ENCODE peak calls at places on chromosomes 16 and 17, in six cellular contexts. One of them, this sample, is unnamed.

GRCh38 chr17:44776628-44777393 is 18.0 kb downstream of the ADAM11 start:
- DNase-seq in AG04450: no peak
- DNase-seq in GM03348: no peak
- DNase-seq in progenitor cell of endocrine pancreas: no peak
- DNase-seq in NCI-H2029: no peak
- DNase-seq in right lobe of liver: no peak
- DNase-seq in this sample: no peak

GRCh38 chr17:64780096-64781012 is 118.2 kb upstream of the SMURF2 start:
- DNase-seq in progenitor cell of endocrine pancreas: peak
- DNase-seq in NCI-H2029: peak
- DNase-seq in AG04450: no peak
- DNase-seq in right lobe of liver: peak
- DNase-seq in GM03348: peak
- DNase-seq in this sample: peak

GRCh38 chr17:63519116-63519881 is 3.9 kb upstream of the KCNH6 start:
- DNase-seq in GM03348: no peak
- DNase-seq in NCI-H2029: no peak
- DNase-seq in AG04450: no peak
- DNase-seq in progenitor cell of endocrine pancreas: no peak
- DNase-seq in right lobe of liver: no peak
- DNase-seq in this sample: no peak

GRCh38 chr17:80395402-80396151 is 19.4 kb upstream of the ENDOV start:
- DNase-seq in NCI-H2029: no peak
- DNase-seq in right lobe of liver: no peak
- DNase-seq in progenitor cell of endocrine pancreas: no peak
- DNase-seq in AG04450: no peak
- DNase-seq in GM03348: no peak
- DNase-seq in this sample: peak

GRCh38 chr17:17053446-17054379 is 11.5 kb downstream of the MPRIP start:
- DNase-seq in GM03348: no peak
- DNase-seq in progenitor cell of endocrine pancreas: no peak
- DNase-seq in AG04450: no peak
- DNase-seq in right lobe of liver: no peak
- DNase-seq in NCI-H2029: no peak
- DNase-seq in this sample: no peak

GRCh38 chr16:28192811-28193529 is 18.8 kb downstream of the XPO6 start:
- DNase-seq in AG04450: no peak
- DNase-seq in progenitor cell of endocrine pancreas: no peak
- DNase-seq in NCI-H2029: no peak
- DNase-seq in right lobe of liver: no peak
- DNase-seq in GM03348: no peak
- DNase-seq in this sample: peak

GRCh38 chr16:78751601-78752000 is 652.1 kb downstream of the WWOX start:
- DNase-seq in GM03348: no peak
- DNase-seq in right lobe of liver: no peak
- DNase-seq in progenitor cell of endocrine pancreas: no peak
- DNase-seq in NCI-H2029: no peak
- DNase-seq in AG04450: no peak
- DNase-seq in this sample: no peak

GRCh38 chr16:69413045-69413664 is 11.3 kb upstream of the CYB5B start:
- DNase-seq in AG04450: no peak
- DNase-seq in GM03348: no peak
- DNase-seq in right lobe of liver: no peak
- DNase-seq in progenitor cell of endocrine pancreas: no peak
- DNase-seq in NCI-H2029: no peak
- DNase-seq in this sample: no peak

GRCh38 chr16:30166202-30166902 is 17.1 kb upstream of the CORO1A start:
- DNase-seq in NCI-H2029: no peak
- DNase-seq in GM03348: no peak
- DNase-seq in progenitor cell of endocrine pancreas: no peak
- DNase-seq in AG04450: no peak
- DNase-seq in right lobe of liver: no peak
- DNase-seq in this sample: no peak

GRCh38 chr17:64741924-64742670 is 80.0 kb upstream of the SMURF2 start:
- DNase-seq in AG04450: peak
- DNase-seq in right lobe of liver: no peak
- DNase-seq in GM03348: peak
- DNase-seq in NCI-H2029: no peak
- DNase-seq in progenitor cell of endocrine pancreas: no peak
- DNase-seq in this sample: no peak

GRCh38 chr16:78659668-78660217 is 560.3 kb downstream of the WWOX start:
- DNase-seq in progenitor cell of endocrine pancreas: no peak
- DNase-seq in GM03348: no peak
- DNase-seq in AG04450: no peak
- DNase-seq in NCI-H2029: no peak
- DNase-seq in right lobe of liver: no peak
- DNase-seq in this sample: no peak

GRCh38 chr17:44911133-44912001 is 3.9 kb downstream of the GFAP start:
- DNase-seq in right lobe of liver: peak
- DNase-seq in progenitor cell of endocrine pancreas: peak
- DNase-seq in GM03348: peak
- DNase-seq in NCI-H2029: no peak
- DNase-seq in AG04450: no peak
- DNase-seq in this sample: peak

GRCh38 chr17:33039874-33040273 is 48.2 kb downstream of the SPACA3 start:
- DNase-seq in AG04450: peak
- DNase-seq in GM03348: peak
- DNase-seq in right lobe of liver: no peak
- DNase-seq in progenitor cell of endocrine pancreas: no peak
- DNase-seq in NCI-H2029: no peak
- DNase-seq in this sample: no peak

GRCh38 chr16:56681939-56682702 is at the start of gene MT1X:
- DNase-seq in NCI-H2029: peak
- DNase-seq in right lobe of liver: peak
- DNase-seq in AG04450: peak
- DNase-seq in GM03348: peak
- DNase-seq in progenitor cell of endocrine pancreas: peak
- DNase-seq in this sample: peak

GRCh38 chr17:77304051-77304745 is 163.4 kb downstream of the SEC14L1 start:
- DNase-seq in progenitor cell of endocrine pancreas: no peak
- DNase-seq in NCI-H2029: no peak
- DNase-seq in AG04450: no peak
- DNase-seq in right lobe of liver: no peak
- DNase-seq in GM03348: peak
- DNase-seq in this sample: no peak

GRCh38 chr17:14329900-14330491 is 29.1 kb downstream of the HS3ST3B1 start:
- DNase-seq in progenitor cell of endocrine pancreas: no peak
- DNase-seq in GM03348: no peak
- DNase-seq in right lobe of liver: no peak
- DNase-seq in NCI-H2029: no peak
- DNase-seq in AG04450: no peak
- DNase-seq in this sample: no peak

GRCh38 chr16:21167360-21167759 is 8.9 kb downstream of the LDAF1 start:
- DNase-seq in progenitor cell of endocrine pancreas: no peak
- DNase-seq in NCI-H2029: no peak
- DNase-seq in right lobe of liver: no peak
- DNase-seq in AG04450: peak
- DNase-seq in GM03348: peak
- DNase-seq in this sample: no peak

GRCh38 chr17:83076930-83077329 is 2.5 kb upstream of the METRNL start:
- DNase-seq in NCI-H2029: no peak
- DNase-seq in GM03348: no peak
- DNase-seq in right lobe of liver: no peak
- DNase-seq in progenitor cell of endocrine pancreas: no peak
- DNase-seq in AG04450: no peak
- DNase-seq in this sample: peak

GRCh38 chr17:4444782-4445473 is 11.2 kb downstream of the SPNS3 start:
- DNase-seq in AG04450: no peak
- DNase-seq in right lobe of liver: peak
- DNase-seq in GM03348: no peak
- DNase-seq in NCI-H2029: peak
- DNase-seq in progenitor cell of endocrine pancreas: no peak
- DNase-seq in this sample: no peak

GRCh38 chr17:82449883-82450356 is 632 bp downstream of the CYBC1 start:
- DNase-seq in right lobe of liver: no peak
- DNase-seq in GM03348: no peak
- DNase-seq in progenitor cell of endocrine pancreas: no peak
- DNase-seq in NCI-H2029: no peak
- DNase-seq in AG04450: no peak
- DNase-seq in this sample: peak

GRCh38 chr16:86432048-86432447 is 78.3 kb upstream of the FOXF1 start:
- DNase-seq in GM03348: no peak
- DNase-seq in NCI-H2029: no peak
- DNase-seq in AG04450: no peak
- DNase-seq in right lobe of liver: no peak
- DNase-seq in progenitor cell of endocrine pancreas: no peak
- DNase-seq in this sample: no peak

GRCh38 chr16:68590201-68590994 is 51.3 kb downstream of the ZFP90 start:
- DNase-seq in GM03348: peak
- DNase-seq in right lobe of liver: peak
- DNase-seq in AG04450: no peak
- DNase-seq in progenitor cell of endocrine pancreas: peak
- DNase-seq in NCI-H2029: no peak
- DNase-seq in this sample: peak

GRCh38 chr16:188674-189073 is 8.4 kb downstream of the HBQ1 start:
- DNase-seq in right lobe of liver: no peak
- DNase-seq in AG04450: no peak
- DNase-seq in GM03348: no peak
- DNase-seq in progenitor cell of endocrine pancreas: no peak
- DNase-seq in NCI-H2029: no peak
- DNase-seq in this sample: peak

GRCh38 chr17:82909322-82909904 is 69.6 kb upstream of the ZNF750 start:
- DNase-seq in NCI-H2029: no peak
- DNase-seq in AG04450: no peak
- DNase-seq in GM03348: no peak
- DNase-seq in progenitor cell of endocrine pancreas: no peak
- DNase-seq in right lobe of liver: no peak
- DNase-seq in this sample: peak

GRCh38 chr16:49540836-49541235 is 167.2 kb downstream of the C16orf78 start:
- DNase-seq in NCI-H2029: no peak
- DNase-seq in AG04450: no peak
- DNase-seq in progenitor cell of endocrine pancreas: no peak
- DNase-seq in right lobe of liver: no peak
- DNase-seq in GM03348: no peak
- DNase-seq in this sample: no peak

GRCh38 chr17:36534117-36534880 is at the start of gene MYO19:
- DNase-seq in right lobe of liver: peak
- DNase-seq in AG04450: no peak
- DNase-seq in GM03348: peak
- DNase-seq in NCI-H2029: peak
- DNase-seq in progenitor cell of endocrine pancreas: peak
- DNase-seq in this sample: peak

GRCh38 chr17:68319420-68320162 is 28.3 kb downstream of the ARSG start:
- DNase-seq in GM03348: no peak
- DNase-seq in right lobe of liver: no peak
- DNase-seq in AG04450: no peak
- DNase-seq in NCI-H2029: no peak
- DNase-seq in progenitor cell of endocrine pancreas: no peak
- DNase-seq in this sample: no peak

GRCh38 chr17:41539979-41540701 is 12.0 kb upstream of the KRT19 start:
- DNase-seq in progenitor cell of endocrine pancreas: no peak
- DNase-seq in right lobe of liver: no peak
- DNase-seq in GM03348: no peak
- DNase-seq in NCI-H2029: peak
- DNase-seq in AG04450: no peak
- DNase-seq in this sample: no peak

GRCh38 chr17:46772013-46772878 is 46.2 kb downstream of the WNT3 start:
- DNase-seq in right lobe of liver: peak
- DNase-seq in GM03348: peak
- DNase-seq in progenitor cell of endocrine pancreas: no peak
- DNase-seq in AG04450: no peak
- DNase-seq in NCI-H2029: peak
- DNase-seq in this sample: peak

GRCh38 chr16:56336071-56336688 is 89.2 kb downstream of the AMFR start:
- DNase-seq in AG04450: no peak
- DNase-seq in GM03348: no peak
- DNase-seq in progenitor cell of endocrine pancreas: no peak
- DNase-seq in right lobe of liver: peak
- DNase-seq in NCI-H2029: no peak
- DNase-seq in this sample: no peak

GRCh38 chr16:680967-681745 is 946 bp downstream of the STUB1 start:
- DNase-seq in progenitor cell of endocrine pancreas: no peak
- DNase-seq in GM03348: peak
- DNase-seq in NCI-H2029: peak
- DNase-seq in right lobe of liver: peak
- DNase-seq in AG04450: no peak
- DNase-seq in this sample: peak

GRCh38 chr16:49850558-49851467 is 5.1 kb downstream of the ZNF423 start:
- DNase-seq in GM03348: no peak
- DNase-seq in NCI-H2029: no peak
- DNase-seq in right lobe of liver: no peak
- DNase-seq in progenitor cell of endocrine pancreas: no peak
- DNase-seq in AG04450: no peak
- DNase-seq in this sample: no peak

GRCh38 chr17:37518816-37519215 is 29.1 kb downstream of the DUSP14 start:
- DNase-seq in NCI-H2029: no peak
- DNase-seq in AG04450: no peak
- DNase-seq in right lobe of liver: peak
- DNase-seq in progenitor cell of endocrine pancreas: no peak
- DNase-seq in GM03348: no peak
- DNase-seq in this sample: no peak

This sample was measured in activated CD4-positive, alpha-beta memory T cell treated with anti-CD3 and anti-CD28 coated beads for 36 hours.